ENCODE peak calls at places on chromosome 22, in ten cellular contexts. G is HS-27A, L is T-helper 2 cell, I is memory B cell, B is PC-3, J is progenitor cell of endocrine pancreas, Q is GM20000, V is fibroblast of mammary gland, M is fibroblast of pulmonary artery, P is bronchial epithelial cell. O is an unnamed sample.

GRCh38 chr22:26672060-26672471 is 14.7 kb downstream of the MIAT start:
- DNase-seq in L (no peak), G (no peak), I (no peak), P (no peak), V (no peak), B (no peak), M (no peak), J (no peak), Q (peak), O (no peak)

GRCh38 chr22:20084547-20085413 is 4.7 kb downstream of the DGCR8 start:
- DNase-seq in L (no peak), Q (no peak), M (peak), B (no peak), J (peak), G (no peak), I (no peak), V (peak), P (peak), O (no peak)

GRCh38 chr22:46791201-46791731 is 28.8 kb downstream of the TBC1D22A start:
- DNase-seq in Q (peak), I (peak), M (peak), L (peak), G (no peak), V (peak), B (no peak), J (no peak), P (peak), O (peak)

GRCh38 chr22:45598596-45599217 is 72.9 kb upstream of the ATXN10 start:
- DNase-seq in J (no peak), B (no peak), V (no peak), P (no peak), Q (no peak), M (no peak), I (no peak), G (no peak), L (no peak), O (no peak)

GRCh38 chr22:24180316-24181087 is 785 bp upstream of the SUSD2 start:
- DNase-seq in P (no peak), M (no peak), I (no peak), V (no peak), L (no peak), B (no peak), J (no peak), Q (no peak), G (no peak), O (no peak)

GRCh38 chr22:25032066-25032465 is 79.5 kb downstream of the KIAA1671 start:
- DNase-seq in P (no peak), I (no peak), L (no peak), M (no peak), V (no peak), J (no peak), B (no peak), Q (no peak), G (no peak), O (no peak)

GRCh38 chr22:37823134-37823985 is at the start of gene GALR3:
- DNase-seq in L (no peak), V (no peak), M (no peak), Q (no peak), G (no peak), P (no peak), I (no peak), J (no peak), B (no peak), O (no peak)

GRCh38 chr22:26453195-26453594 is 24.1 kb downstream of the ASPHD2 start:
- DNase-seq in G (no peak), V (no peak), M (no peak), L (no peak), I (no peak), P (no peak), B (no peak), Q (no peak), J (no peak), O (no peak)

GRCh38 chr22:44583854-44584253 is 85.8 kb upstream of the RTL6 start:
- DNase-seq in P (no peak), J (no peak), B (no peak), L (no peak), M (no peak), G (no peak), Q (no peak), I (no peak), V (no peak), O (no peak)

GRCh38 chr22:38291201-38291777 is 18.5 kb upstream of the TMEM184B start:
- DNase-seq in P (no peak), I (no peak), V (no peak), L (no peak), G (no peak), B (no peak), M (no peak), J (no peak), Q (no peak), O (no peak)

GRCh38 chr22:48666620-48667019 is 1161.1 kb downstream of the BRD1 start:
- DNase-seq in G (no peak), L (no peak), J (no peak), V (no peak), I (no peak), P (no peak), M (no peak), Q (no peak), B (no peak), O (no peak)

GRCh38 chr22:37911697-37912096 is 5.6 kb downstream of the MICALL1 start:
- DNase-seq in G (no peak), M (no peak), P (no peak), J (no peak), V (no peak), I (no peak), L (no peak), Q (no peak), B (no peak), O (no peak)

GRCh38 chr22:29457730-29458129 is 19.3 kb downstream of the RFPL1 start:
- DNase-seq in M (peak), P (peak), G (no peak), J (no peak), L (no peak), I (no peak), V (peak), B (peak), Q (peak), O (no peak)

GRCh38 chr22:49323751-49324415 is 503.8 kb downstream of the BRD1 start:
- DNase-seq in I (no peak), J (peak), G (no peak), L (no peak), B (no peak), Q (no peak), P (no peak), V (no peak), M (no peak), O (no peak)

GRCh38 chr22:48654492-48654891 is 1173.2 kb downstream of the BRD1 start:
- DNase-seq in B (no peak), J (no peak), I (no peak), L (no peak), M (no peak), V (no peak), Q (no peak), G (no peak), P (no peak), O (no peak)

GRCh38 chr22:26334232-26334631 is 94.8 kb upstream of the ASPHD2 start:
- DNase-seq in P (no peak), B (no peak), Q (no peak), M (no peak), I (no peak), V (no peak), L (no peak), J (no peak), G (no peak), O (no peak)

GRCh38 chr22:23124611-23125511 is 16.9 kb downstream of the RSPH14 start:
- DNase-seq in J (no peak), P (no peak), G (no peak), M (no peak), I (no peak), B (no peak), V (no peak), Q (no peak), L (no peak), O (no peak)

GRCh38 chr22:26170795-26171194 is 1.5 kb downstream of the SEZ6L start:
- DNase-seq in P (no peak), Q (peak), B (no peak), V (no peak), I (no peak), G (no peak), M (no peak), J (peak), L (no peak), O (no peak)

GRCh38 chr22:22763512-22763911 is 119.1 kb downstream of the GGTLC2 start:
- DNase-seq in P (no peak), Q (no peak), I (no peak), L (no peak), B (no peak), G (no peak), V (no peak), M (no peak), J (no peak), O (no peak)